ENCODE peak calls at places on chromosomes 2 and 18, in eight cellular contexts. One of them, this sample, is unnamed.

GRCh38 chr2:70937866-70938579 is 2.3 kb downstream of the ATP6V1B1 start:
- DNase-seq in Kasumi-1: no peak
- DNase-seq in progenitor cell of endocrine pancreas: no peak
- DNase-seq in AG08395: no peak
- DNase-seq in breast epithelium: no peak
- DNase-seq in ACHN: no peak
- DNase-seq in left cardiac atrium: no peak
- DNase-seq in kidney tubule cell: no peak
- DNase-seq in this sample: peak; percentile 23

GRCh38 chr18:49663755-49664085 is 101.9 kb downstream of the LIPG start:
- DNase-seq in Kasumi-1: no peak
- DNase-seq in progenitor cell of endocrine pancreas: no peak
- DNase-seq in AG08395: peak; percentile 36
- DNase-seq in breast epithelium: no peak
- DNase-seq in ACHN: no peak
- DNase-seq in left cardiac atrium: no peak
- DNase-seq in kidney tubule cell: no peak
- DNase-seq in this sample: no peak

GRCh38 chr2:45320956-45321355 is 290.1 kb downstream of the SRBD1 start:
- DNase-seq in Kasumi-1: no peak
- DNase-seq in progenitor cell of endocrine pancreas: no peak
- DNase-seq in AG08395: no peak
- DNase-seq in breast epithelium: no peak
- DNase-seq in ACHN: no peak
- DNase-seq in left cardiac atrium: no peak
- DNase-seq in kidney tubule cell: no peak
- DNase-seq in this sample: no peak

GRCh38 chr2:23691106-23691470 is 235.8 kb downstream of the ATAD2B start:
- DNase-seq in Kasumi-1: no peak
- DNase-seq in progenitor cell of endocrine pancreas: no peak
- DNase-seq in AG08395: no peak
- DNase-seq in breast epithelium: no peak
- DNase-seq in ACHN: no peak
- DNase-seq in left cardiac atrium: peak; percentile 20
- DNase-seq in kidney tubule cell: no peak
- DNase-seq in this sample: no peak

GRCh38 chr2:228407821-228408220 is 226.3 kb upstream of the SPHKAP start:
- DNase-seq in Kasumi-1: no peak
- DNase-seq in progenitor cell of endocrine pancreas: no peak
- DNase-seq in AG08395: no peak
- DNase-seq in breast epithelium: no peak
- DNase-seq in ACHN: no peak
- DNase-seq in left cardiac atrium: no peak
- DNase-seq in kidney tubule cell: no peak
- DNase-seq in this sample: no peak

GRCh38 chr2:46213906-46214305 is 83.3 kb upstream of the EPAS1 start:
- DNase-seq in Kasumi-1: no peak
- DNase-seq in progenitor cell of endocrine pancreas: no peak
- DNase-seq in AG08395: no peak
- DNase-seq in breast epithelium: no peak
- DNase-seq in ACHN: no peak
- DNase-seq in left cardiac atrium: no peak
- DNase-seq in kidney tubule cell: no peak
- DNase-seq in this sample: no peak

GRCh38 chr2:151727593-151728552 is 6.4 kb downstream of the NEB start:
- DNase-seq in Kasumi-1: no peak
- DNase-seq in progenitor cell of endocrine pancreas: no peak
- DNase-seq in AG08395: no peak
- DNase-seq in breast epithelium: no peak
- DNase-seq in ACHN: no peak
- DNase-seq in left cardiac atrium: no peak
- DNase-seq in kidney tubule cell: no peak
- DNase-seq in this sample: no peak

GRCh38 chr18:42281124-42281523 is 326.1 kb downstream of the PIK3C3 start:
- DNase-seq in Kasumi-1: no peak
- DNase-seq in progenitor cell of endocrine pancreas: no peak
- DNase-seq in AG08395: no peak
- DNase-seq in breast epithelium: no peak
- DNase-seq in ACHN: no peak
- DNase-seq in left cardiac atrium: no peak
- DNase-seq in kidney tubule cell: no peak
- DNase-seq in this sample: no peak

GRCh38 chr18:50748243-50749229 is 71.3 kb downstream of the MRO start:
- DNase-seq in Kasumi-1: no peak
- DNase-seq in progenitor cell of endocrine pancreas: no peak
- DNase-seq in AG08395: no peak
- DNase-seq in breast epithelium: no peak
- DNase-seq in ACHN: no peak
- DNase-seq in left cardiac atrium: no peak
- DNase-seq in kidney tubule cell: no peak
- DNase-seq in this sample: no peak

GRCh38 chr18:12422936-12423335 is 15.2 kb downstream of the PRELID3A start:
- DNase-seq in Kasumi-1: peak; percentile 36
- DNase-seq in progenitor cell of endocrine pancreas: no peak
- DNase-seq in AG08395: no peak
- DNase-seq in breast epithelium: no peak
- DNase-seq in ACHN: peak; percentile 28
- DNase-seq in left cardiac atrium: no peak
- DNase-seq in kidney tubule cell: no peak
- DNase-seq in this sample: peak; percentile 37

GRCh38 chr2:202043473-202043872 is 9.8 kb downstream of the FZD7 start:
- DNase-seq in Kasumi-1: peak; percentile 30
- DNase-seq in progenitor cell of endocrine pancreas: no peak
- DNase-seq in AG08395: no peak
- DNase-seq in breast epithelium: no peak
- DNase-seq in ACHN: no peak
- DNase-seq in left cardiac atrium: no peak
- DNase-seq in kidney tubule cell: peak; percentile 19
- DNase-seq in this sample: no peak

GRCh38 chr2:201432038-201432437 is 19.2 kb downstream of the TRAK2 start:
- DNase-seq in Kasumi-1: peak; percentile 10
- DNase-seq in progenitor cell of endocrine pancreas: no peak
- DNase-seq in AG08395: no peak
- DNase-seq in breast epithelium: no peak
- DNase-seq in ACHN: peak; percentile 78
- DNase-seq in left cardiac atrium: no peak
- DNase-seq in kidney tubule cell: peak; percentile 86
- DNase-seq in this sample: no peak

GRCh38 chr2:97714084-97714949 is 941 bp downstream of the ZAP70 start:
- DNase-seq in Kasumi-1: no peak
- DNase-seq in progenitor cell of endocrine pancreas: no peak
- DNase-seq in AG08395: no peak
- DNase-seq in breast epithelium: no peak
- DNase-seq in ACHN: no peak
- DNase-seq in left cardiac atrium: peak; percentile 12
- DNase-seq in kidney tubule cell: peak; percentile 21
- DNase-seq in this sample: no peak

GRCh38 chr2:29450823-29451222 is 335.6 kb downstream of the CLIP4 start:
- DNase-seq in Kasumi-1: no peak
- DNase-seq in progenitor cell of endocrine pancreas: no peak
- DNase-seq in AG08395: no peak
- DNase-seq in breast epithelium: no peak
- DNase-seq in ACHN: no peak
- DNase-seq in left cardiac atrium: no peak
- DNase-seq in kidney tubule cell: no peak
- DNase-seq in this sample: no peak

GRCh38 chr2:23824777-23825212 is 102.1 kb downstream of the ATAD2B start:
- DNase-seq in Kasumi-1: peak; percentile 58
- DNase-seq in progenitor cell of endocrine pancreas: no peak
- DNase-seq in AG08395: peak; percentile 66
- DNase-seq in breast epithelium: no peak
- DNase-seq in ACHN: peak; percentile 66
- DNase-seq in left cardiac atrium: no peak
- DNase-seq in kidney tubule cell: peak; percentile 55
- DNase-seq in this sample: peak; percentile 64

GRCh38 chr2:202038471-202039277 is 5.0 kb downstream of the FZD7 start:
- DNase-seq in Kasumi-1: no peak
- DNase-seq in progenitor cell of endocrine pancreas: no peak
- DNase-seq in AG08395: peak; percentile 28
- DNase-seq in breast epithelium: no peak
- DNase-seq in ACHN: peak; percentile 69
- DNase-seq in left cardiac atrium: no peak
- DNase-seq in kidney tubule cell: peak; percentile 70
- DNase-seq in this sample: peak; percentile 57

GRCh38 chr2:150127995-150128394 is 359.5 kb downstream of the RND3 start:
- DNase-seq in Kasumi-1: no peak
- DNase-seq in progenitor cell of endocrine pancreas: no peak
- DNase-seq in AG08395: peak; percentile 20
- DNase-seq in breast epithelium: no peak
- DNase-seq in ACHN: no peak
- DNase-seq in left cardiac atrium: no peak
- DNase-seq in kidney tubule cell: peak; percentile 80
- DNase-seq in this sample: no peak

GRCh38 chr2:220353897-220354296 is 726.5 kb downstream of the SLC4A3 start:
- DNase-seq in Kasumi-1: no peak
- DNase-seq in progenitor cell of endocrine pancreas: no peak
- DNase-seq in AG08395: no peak
- DNase-seq in breast epithelium: no peak
- DNase-seq in ACHN: no peak
- DNase-seq in left cardiac atrium: no peak
- DNase-seq in kidney tubule cell: no peak
- DNase-seq in this sample: no peak

GRCh38 chr18:59987102-59987501 is 87.3 kb downstream of the PMAIP1 start:
- DNase-seq in Kasumi-1: no peak
- DNase-seq in progenitor cell of endocrine pancreas: no peak
- DNase-seq in AG08395: no peak
- DNase-seq in breast epithelium: no peak
- DNase-seq in ACHN: no peak
- DNase-seq in left cardiac atrium: no peak
- DNase-seq in kidney tubule cell: no peak
- DNase-seq in this sample: no peak

GRCh38 chr2:109098921-109099273 is 30.1 kb upstream of the SH3RF3 start:
- DNase-seq in Kasumi-1: no peak
- DNase-seq in progenitor cell of endocrine pancreas: no peak
- DNase-seq in AG08395: no peak
- DNase-seq in breast epithelium: no peak
- DNase-seq in ACHN: no peak
- DNase-seq in left cardiac atrium: no peak
- DNase-seq in kidney tubule cell: no peak
- DNase-seq in this sample: no peak

GRCh38 chr2:56244911-56245530 is 61.2 kb downstream of the CCDC85A start:
- DNase-seq in Kasumi-1: no peak
- DNase-seq in progenitor cell of endocrine pancreas: no peak
- DNase-seq in AG08395: peak; percentile 13
- DNase-seq in breast epithelium: no peak
- DNase-seq in ACHN: no peak
- DNase-seq in left cardiac atrium: no peak
- DNase-seq in kidney tubule cell: no peak
- DNase-seq in this sample: peak; percentile 95

GRCh38 chr2:38148501-38148900 is 72.5 kb upstream of the CYP1B1 start:
- DNase-seq in Kasumi-1: no peak
- DNase-seq in progenitor cell of endocrine pancreas: no peak
- DNase-seq in AG08395: no peak
- DNase-seq in breast epithelium: peak; percentile 66
- DNase-seq in ACHN: no peak
- DNase-seq in left cardiac atrium: no peak
- DNase-seq in kidney tubule cell: peak; percentile 71
- DNase-seq in this sample: no peak

GRCh38 chr2:30348825-30349224 is 98.2 kb upstream of the LCLAT1 start:
- DNase-seq in Kasumi-1: no peak
- DNase-seq in progenitor cell of endocrine pancreas: no peak
- DNase-seq in AG08395: no peak
- DNase-seq in breast epithelium: no peak
- DNase-seq in ACHN: no peak
- DNase-seq in left cardiac atrium: no peak
- DNase-seq in kidney tubule cell: no peak
- DNase-seq in this sample: no peak

GRCh38 chr18:9619990-9620389 is 5.6 kb upstream of the PPP4R1 start:
- DNase-seq in Kasumi-1: no peak
- DNase-seq in progenitor cell of endocrine pancreas: no peak
- DNase-seq in AG08395: no peak
- DNase-seq in breast epithelium: no peak
- DNase-seq in ACHN: no peak
- DNase-seq in left cardiac atrium: no peak
- DNase-seq in kidney tubule cell: no peak
- DNase-seq in this sample: no peak

GRCh38 chr2:149739880-149740265 is 152.3 kb upstream of the MMADHC start:
- DNase-seq in Kasumi-1: no peak
- DNase-seq in progenitor cell of endocrine pancreas: no peak
- DNase-seq in AG08395: no peak
- DNase-seq in breast epithelium: no peak
- DNase-seq in ACHN: no peak
- DNase-seq in left cardiac atrium: no peak
- DNase-seq in kidney tubule cell: no peak
- DNase-seq in this sample: no peak

GRCh38 chr2:191657977-191658376 is 20.0 kb upstream of the NABP1 start:
- DNase-seq in Kasumi-1: no peak
- DNase-seq in progenitor cell of endocrine pancreas: no peak
- DNase-seq in AG08395: peak; percentile 57
- DNase-seq in breast epithelium: no peak
- DNase-seq in ACHN: no peak
- DNase-seq in left cardiac atrium: no peak
- DNase-seq in kidney tubule cell: peak; percentile 52
- DNase-seq in this sample: no peak

GRCh38 chr2:42281682-42282081 is 79.3 kb downstream of the COX7A2L start:
- DNase-seq in Kasumi-1: no peak
- DNase-seq in progenitor cell of endocrine pancreas: no peak
- DNase-seq in AG08395: no peak
- DNase-seq in breast epithelium: no peak
- DNase-seq in ACHN: no peak
- DNase-seq in left cardiac atrium: no peak
- DNase-seq in kidney tubule cell: no peak
- DNase-seq in this sample: no peak

This sample was measured in myocyte.